ENCODE peak calls at places on chromosomes 2 and 18, in four cellular contexts. W is cerebellar nuclear complex, L is DMS 273 treated with DMSO at 0.1 percent for 48 hours, X is right lobe of liver. A is an unnamed sample.

GRCh38 chr2:3445891-3446290 is 66.4 kb downstream of the TRAPPC12 start:
- DNase-seq in X (no peak), W (no peak), L (no peak), A (no peak)

GRCh38 chr18:56083097-56083865 is 495.3 kb upstream of the TCF4 start:
- DNase-seq in X (no peak), W (no peak), L (no peak), A (peak)

GRCh38 chr2:218979846-218980738 is 4.9 kb downstream of the FEV start:
- DNase-seq in X (peak), W (no peak), L (peak), A (peak)

GRCh38 chr2:238097988-238098853 is 1.9 kb upstream of the ESPNL start:
- DNase-seq in X (peak), L (no peak), W (no peak), A (peak)

GRCh38 chr18:10518595-10519273 is 7.1 kb upstream of the NAPG start:
- DNase-seq in X (no peak), L (no peak), W (no peak), A (peak)

GRCh38 chr2:29596584-29596983 is 324.8 kb downstream of the ALK start:
- DNase-seq in X (no peak), L (no peak), W (no peak), A (no peak)

GRCh38 chr2:27509326-27509725 is 12.7 kb downstream of the GCKR start:
- DNase-seq in X (no peak), W (no peak), L (peak), A (no peak)

GRCh38 chr2:205764502-205764815 is 82.2 kb downstream of the NRP2 start:
- DNase-seq in L (peak), X (no peak), W (peak), A (peak)

GRCh38 chr2:88250402-88250801 is 80.3 kb downstream of the THNSL2 start:
- DNase-seq in W (no peak), X (no peak), L (no peak), A (no peak)

GRCh38 chr2:240124651-240125030 is 11.5 kb downstream of the COPS9 start:
- DNase-seq in X (no peak), L (no peak), W (no peak), A (no peak)

GRCh38 chr18:44680271-44681038 is at the start of gene SETBP1:
- DNase-seq in X (peak), W (no peak), L (peak), A (peak)

GRCh38 chr18:69874058-69874457 is 73.6 kb downstream of the CD226 start:
- DNase-seq in L (no peak), X (no peak), W (no peak), A (no peak)

GRCh38 chr2:192828947-192829346 is 634.2 kb upstream of the TMEFF2 start:
- DNase-seq in X (peak), W (no peak), L (no peak), A (no peak)

GRCh38 chr2:224354631-224355211 is 47.2 kb downstream of the FAM124B start:
- DNase-seq in X (no peak), W (no peak), L (no peak), A (no peak)

GRCh38 chr2:128315122-128315828 is 3.4 kb downstream of the HS6ST1 start:
- DNase-seq in X (no peak), L (no peak), W (no peak), A (no peak)

GRCh38 chr2:65868177-65868576 is 435.8 kb upstream of the SPRED2 start:
- DNase-seq in W (no peak), X (no peak), L (no peak), A (no peak)

GRCh38 chr2:25797607-25798488 is 80.4 kb downstream of the ASXL2 start:
- DNase-seq in X (no peak), L (no peak), W (no peak), A (no peak)

GRCh38 chr2:72825271-72826155 is at the start of gene EXOC6B:
- DNase-seq in X (peak), W (peak), L (peak), A (peak)

GRCh38 chr2:174844295-174844708 is 80.0 kb upstream of the CHRNA1 start:
- DNase-seq in L (peak), W (no peak), X (no peak), A (peak)

GRCh38 chr2:241941691-241942301 is 72.3 kb downstream of the RTP5 start:
- DNase-seq in L (no peak), W (no peak), X (peak), A (no peak)

GRCh38 chr2:9803023-9803805 is 40.1 kb upstream of the TAF1B start:
- DNase-seq in X (peak), L (no peak), W (no peak), A (no peak)

GRCh38 chr2:220228310-220229006 is 601.0 kb downstream of the SLC4A3 start:
- DNase-seq in X (no peak), W (no peak), L (no peak), A (no peak)

GRCh38 chr18:79200546-79201268 is 131.5 kb downstream of the ATP9B start:
- DNase-seq in X (peak), L (peak), W (peak), A (peak)

GRCh38 chr2:226440119-226440917 is 359.3 kb downstream of the IRS1 start:
- DNase-seq in W (no peak), L (no peak), X (no peak), A (peak)

GRCh38 chr2:79757526-79757925 is 244.7 kb downstream of the CTNNA2 start:
- DNase-seq in L (no peak), X (no peak), W (no peak), A (no peak)

GRCh38 chr2:182066439-182067061 is 80.9 kb downstream of the PPP1R1C start:
- DNase-seq in L (no peak), X (no peak), W (no peak), A (no peak)

GRCh38 chr2:234426616-234427015 is 70.3 kb downstream of the ARL4C start:
- DNase-seq in X (no peak), L (no peak), W (no peak), A (no peak)

GRCh38 chr2:210626849-210627248 is 70.5 kb downstream of the CPS1 start:
- DNase-seq in L (no peak), W (no peak), X (no peak), A (no peak)

GRCh38 chr2:232483923-232484627 is 3.6 kb downstream of the ECEL1 start:
- DNase-seq in L (no peak), X (peak), W (no peak), A (no peak)

GRCh38 chr2:166572958-166573357 is 78.9 kb upstream of the SCN7A start:
- DNase-seq in L (no peak), X (no peak), W (no peak), A (no peak)

GRCh38 chr18:22171839-22172582 is 2.6 kb downstream of the GATA6 start:
- DNase-seq in L (no peak), W (no peak), X (no peak), A (no peak)

GRCh38 chr2:50018938-50019337 is 864.6 kb upstream of the FSHR start:
- DNase-seq in X (no peak), L (no peak), W (no peak), A (peak)

GRCh38 chr2:65061910-65062339 is 5.7 kb downstream of the CEP68 start:
- DNase-seq in L (no peak), W (no peak), X (no peak), A (no peak)

A was measured in NCI-H446.